ENCODE peak calls at places on chromosomes 5 and 9, in six cellular contexts. U is uterus; V is activated effector memory CD4-positive, alpha-beta T cell treated with Interleukin-2 at 50 U/mL for 16 hours; X is GF-D8; L is activated CD4-positive, alpha-beta memory T cell treated with anti-CD3 and anti-CD28 coated beads, Interleukin-2, amount 10 ng/mL, durations not matched to agents 7 days and 5 days; F is endothelial cell. H is an unnamed sample.

GRCh38 chr5:17295671-17296070 is 78.2 kb downstream of the BASP1 start:
- DNase-seq in U (no peak), V (no peak), X (no peak), L (no peak), F (no peak), H (no peak)

GRCh38 chr5:39521945-39522590 is 97.3 kb upstream of the DAB2 start:
- DNase-seq in U (no peak), V (no peak), X (no peak), L (no peak), F (no peak), H (no peak)

GRCh38 chr5:88634014-88634413 is 249.0 kb downstream of the MEF2C start:
- DNase-seq in U (no peak), V (no peak), X (no peak), L (no peak), F (no peak), H (no peak)

GRCh38 chr9:126857261-126857960 is 3.0 kb upstream of the ZBTB34 start:
- DNase-seq in U (no peak), V (no peak), X (no peak), L (no peak), F (no peak), H (no peak)

GRCh38 chr9:93086445-93087224 is 9.4 kb upstream of the CARD19 start:
- DNase-seq in U (peak), V (no peak), X (no peak), L (no peak), F (no peak), H (no peak)

GRCh38 chr9:124812401-124813016 is 35.6 kb downstream of the OLFML2A start:
- DNase-seq in U (peak), V (no peak), X (no peak), L (no peak), F (no peak), H (no peak)

GRCh38 chr9:123484130-123484529 is 128.1 kb downstream of the CRB2 start:
- DNase-seq in U (no peak), V (no peak), X (no peak), L (no peak), F (no peak), H (no peak)

GRCh38 chr9:80951675-80952074 is 737.7 kb downstream of the TLE1 start:
- DNase-seq in U (peak), V (no peak), X (no peak), L (no peak), F (no peak), H (no peak)

GRCh38 chr5:154995679-154996078 is 17.9 kb upstream of the KIF4B start:
- DNase-seq in U (no peak), V (no peak), X (no peak), L (no peak), F (peak), H (no peak)

GRCh38 chr9:91580136-91580535 is 156.5 kb upstream of the NFIL3 start:
- DNase-seq in U (no peak), V (no peak), X (no peak), L (no peak), F (no peak), H (no peak)

GRCh38 chr9:20988061-20988460 is 43.4 kb downstream of the HACD4 start:
- DNase-seq in U (no peak), V (no peak), X (no peak), L (no peak), F (no peak), H (no peak)

GRCh38 chr9:703392-703791 is 138.1 kb upstream of the DMRT1 start:
- DNase-seq in U (no peak), V (no peak), X (no peak), L (no peak), F (no peak), H (no peak)

GRCh38 chr5:40442346-40442745 is 237.4 kb upstream of the PTGER4 start:
- DNase-seq in U (no peak), V (no peak), X (no peak), L (no peak), F (no peak), H (no peak)

GRCh38 chr5:172953776-172954189 is 5.4 kb upstream of the RPL26L1 start:
- DNase-seq in U (no peak), V (no peak), X (no peak), L (no peak), F (no peak), H (no peak)

GRCh38 chr9:14538529-14538928 is 154.7 kb downstream of the ZDHHC21 start:
- DNase-seq in U (no peak), V (no peak), X (no peak), L (no peak), F (no peak), H (no peak)

GRCh38 chr5:174094857-174095606 is 49.5 kb downstream of the NSG2 start:
- DNase-seq in U (no peak), V (no peak), X (no peak), L (no peak), F (no peak), H (no peak)

GRCh38 chr9:101738566-101739183 is at the start of gene GRIN3A:
- DNase-seq in U (no peak), V (no peak), X (no peak), L (no peak), F (peak), H (no peak)

GRCh38 chr5:55344392-55344992 is 36.7 kb downstream of the MTREX start:
- DNase-seq in U (peak), V (peak), X (no peak), L (peak), F (peak), H (peak)

GRCh38 chr5:5178121-5178520 is 38.0 kb downstream of the ADAMTS16 start:
- DNase-seq in U (no peak), V (no peak), X (no peak), L (no peak), F (no peak), H (no peak)

GRCh38 chr5:91938441-91938840 is 555.3 kb upstream of the ARRDC3 start:
- DNase-seq in U (no peak), V (no peak), X (no peak), L (no peak), F (no peak), H (no peak)

GRCh38 chr5:52811067-52811749 is 23.5 kb downstream of the ITGA1 start:
- DNase-seq in U (no peak), V (no peak), X (peak), L (no peak), F (no peak), H (no peak)

GRCh38 chr9:92328225-92328624 is 2.5 kb downstream of the CENPP start:
- DNase-seq in U (no peak), V (no peak), X (no peak), L (no peak), F (no peak), H (no peak)

GRCh38 chr5:150993836-150994412 is 26.5 kb upstream of the GPX3 start:
- DNase-seq in U (no peak), V (no peak), X (no peak), L (no peak), F (no peak), H (no peak)

GRCh38 chr9:6147847-6148246 is 67.8 kb upstream of the IL33 start:
- DNase-seq in U (no peak), V (no peak), X (no peak), L (no peak), F (no peak), H (no peak)